ENCODE peak calls at places on chromosomes 3 and 15, in six cellular contexts. One of them, this sample, is unnamed.

GRCh38 chr3:48661501-48662139 is 1.1 kb downstream of the CELSR3 start:
- DNase-seq in AG10803: peak; percentile 25
- DNase-seq in fibroblast of pulmonary artery: peak; percentile 53
- DNase-seq in activated T-helper 2 cell treated with anti-CD3 and anti-CD28 coated beads, Interferon-gamma antibody, Interleukin-2, Interleukin-4, amounts not matched to agents 10 μg/mL and 5 μg/mL and 100 μg/mL, durations not matched to agents 14 hours and 24 hours and 36 hours: peak; percentile 78
- DNase-seq in nucleus accumbens: peak; percentile 36
- DNase-seq in OCI-LY7: peak; percentile 78
- DNase-seq in this sample: peak; percentile 68

GRCh38 chr3:72134989-72135451 is 350.1 kb upstream of the PROK2 start:
- DNase-seq in AG10803: no peak
- DNase-seq in fibroblast of pulmonary artery: no peak
- DNase-seq in activated T-helper 2 cell treated with anti-CD3 and anti-CD28 coated beads, Interferon-gamma antibody, Interleukin-2, Interleukin-4, amounts not matched to agents 10 μg/mL and 5 μg/mL and 100 μg/mL, durations not matched to agents 14 hours and 24 hours and 36 hours: no peak
- DNase-seq in nucleus accumbens: no peak
- DNase-seq in OCI-LY7: peak; percentile 59
- DNase-seq in this sample: peak; percentile 64

GRCh38 chr15:38254065-38254883 is 1.6 kb downstream of the SPRED1 start:
- DNase-seq in AG10803: peak; percentile 54
- DNase-seq in fibroblast of pulmonary artery: peak; percentile 77
- DNase-seq in activated T-helper 2 cell treated with anti-CD3 and anti-CD28 coated beads, Interferon-gamma antibody, Interleukin-2, Interleukin-4, amounts not matched to agents 10 μg/mL and 5 μg/mL and 100 μg/mL, durations not matched to agents 14 hours and 24 hours and 36 hours: no peak
- DNase-seq in nucleus accumbens: peak; percentile 18
- DNase-seq in OCI-LY7: peak; percentile 86
- DNase-seq in this sample: peak; percentile 62

GRCh38 chr3:161263057-161263456 is 41.9 kb downstream of the NMD3 start:
- DNase-seq in AG10803: peak; percentile 89
- DNase-seq in fibroblast of pulmonary artery: peak; percentile 53
- DNase-seq in activated T-helper 2 cell treated with anti-CD3 and anti-CD28 coated beads, Interferon-gamma antibody, Interleukin-2, Interleukin-4, amounts not matched to agents 10 μg/mL and 5 μg/mL and 100 μg/mL, durations not matched to agents 14 hours and 24 hours and 36 hours: no peak
- DNase-seq in nucleus accumbens: no peak
- DNase-seq in OCI-LY7: no peak
- DNase-seq in this sample: no peak

GRCh38 chr3:189324538-189325138 is 152.9 kb downstream of the TPRG1 start:
- DNase-seq in AG10803: peak; percentile 81
- DNase-seq in fibroblast of pulmonary artery: peak; percentile 60
- DNase-seq in activated T-helper 2 cell treated with anti-CD3 and anti-CD28 coated beads, Interferon-gamma antibody, Interleukin-2, Interleukin-4, amounts not matched to agents 10 μg/mL and 5 μg/mL and 100 μg/mL, durations not matched to agents 14 hours and 24 hours and 36 hours: peak; percentile 88
- DNase-seq in nucleus accumbens: no peak
- DNase-seq in OCI-LY7: peak; percentile 98
- DNase-seq in this sample: peak; percentile 16

GRCh38 chr15:65083262-65083701 is 6.7 kb downstream of the KBTBD13 start:
- DNase-seq in AG10803: no peak
- DNase-seq in fibroblast of pulmonary artery: peak; percentile 65
- DNase-seq in activated T-helper 2 cell treated with anti-CD3 and anti-CD28 coated beads, Interferon-gamma antibody, Interleukin-2, Interleukin-4, amounts not matched to agents 10 μg/mL and 5 μg/mL and 100 μg/mL, durations not matched to agents 14 hours and 24 hours and 36 hours: no peak
- DNase-seq in nucleus accumbens: no peak
- DNase-seq in OCI-LY7: no peak
- DNase-seq in this sample: no peak

GRCh38 chr3:426056-426455 is 229.5 kb downstream of the CHL1 start:
- DNase-seq in AG10803: no peak
- DNase-seq in fibroblast of pulmonary artery: no peak
- DNase-seq in activated T-helper 2 cell treated with anti-CD3 and anti-CD28 coated beads, Interferon-gamma antibody, Interleukin-2, Interleukin-4, amounts not matched to agents 10 μg/mL and 5 μg/mL and 100 μg/mL, durations not matched to agents 14 hours and 24 hours and 36 hours: no peak
- DNase-seq in nucleus accumbens: no peak
- DNase-seq in OCI-LY7: no peak
- DNase-seq in this sample: no peak

GRCh38 chr3:159077860-159078259 is 276.0 kb downstream of the MFSD1 start:
- DNase-seq in AG10803: peak; percentile 93
- DNase-seq in fibroblast of pulmonary artery: peak; percentile 76
- DNase-seq in activated T-helper 2 cell treated with anti-CD3 and anti-CD28 coated beads, Interferon-gamma antibody, Interleukin-2, Interleukin-4, amounts not matched to agents 10 μg/mL and 5 μg/mL and 100 μg/mL, durations not matched to agents 14 hours and 24 hours and 36 hours: no peak
- DNase-seq in nucleus accumbens: no peak
- DNase-seq in OCI-LY7: no peak
- DNase-seq in this sample: no peak

GRCh38 chr3:152175576-152175883 is 93.2 kb upstream of the MBNL1 start:
- DNase-seq in AG10803: peak; percentile 86
- DNase-seq in fibroblast of pulmonary artery: peak; percentile 89
- DNase-seq in activated T-helper 2 cell treated with anti-CD3 and anti-CD28 coated beads, Interferon-gamma antibody, Interleukin-2, Interleukin-4, amounts not matched to agents 10 μg/mL and 5 μg/mL and 100 μg/mL, durations not matched to agents 14 hours and 24 hours and 36 hours: no peak
- DNase-seq in nucleus accumbens: no peak
- DNase-seq in OCI-LY7: no peak
- DNase-seq in this sample: no peak

GRCh38 chr15:89150286-89150685 is 62.0 kb downstream of the ABHD2 start:
- DNase-seq in AG10803: no peak
- DNase-seq in fibroblast of pulmonary artery: no peak
- DNase-seq in activated T-helper 2 cell treated with anti-CD3 and anti-CD28 coated beads, Interferon-gamma antibody, Interleukin-2, Interleukin-4, amounts not matched to agents 10 μg/mL and 5 μg/mL and 100 μg/mL, durations not matched to agents 14 hours and 24 hours and 36 hours: no peak
- DNase-seq in nucleus accumbens: no peak
- DNase-seq in OCI-LY7: no peak
- DNase-seq in this sample: no peak

GRCh38 chr15:66779331-66780009 is 77.4 kb downstream of the SMAD6 start:
- DNase-seq in AG10803: no peak
- DNase-seq in fibroblast of pulmonary artery: no peak
- DNase-seq in activated T-helper 2 cell treated with anti-CD3 and anti-CD28 coated beads, Interferon-gamma antibody, Interleukin-2, Interleukin-4, amounts not matched to agents 10 μg/mL and 5 μg/mL and 100 μg/mL, durations not matched to agents 14 hours and 24 hours and 36 hours: no peak
- DNase-seq in nucleus accumbens: no peak
- DNase-seq in OCI-LY7: no peak
- DNase-seq in this sample: no peak

GRCh38 chr3:120683671-120684301 is 1.7 kb upstream of the HGD start:
- DNase-seq in AG10803: no peak
- DNase-seq in fibroblast of pulmonary artery: no peak
- DNase-seq in activated T-helper 2 cell treated with anti-CD3 and anti-CD28 coated beads, Interferon-gamma antibody, Interleukin-2, Interleukin-4, amounts not matched to agents 10 μg/mL and 5 μg/mL and 100 μg/mL, durations not matched to agents 14 hours and 24 hours and 36 hours: no peak
- DNase-seq in nucleus accumbens: no peak
- DNase-seq in OCI-LY7: no peak
- DNase-seq in this sample: no peak

GRCh38 chr3:4568831-4569230 is 75.7 kb downstream of the ITPR1 start:
- DNase-seq in AG10803: no peak
- DNase-seq in fibroblast of pulmonary artery: no peak
- DNase-seq in activated T-helper 2 cell treated with anti-CD3 and anti-CD28 coated beads, Interferon-gamma antibody, Interleukin-2, Interleukin-4, amounts not matched to agents 10 μg/mL and 5 μg/mL and 100 μg/mL, durations not matched to agents 14 hours and 24 hours and 36 hours: no peak
- DNase-seq in nucleus accumbens: no peak
- DNase-seq in OCI-LY7: no peak
- DNase-seq in this sample: no peak

GRCh38 chr15:96428742-96429141 is 98.2 kb downstream of the NR2F2 start:
- DNase-seq in AG10803: peak; percentile 95
- DNase-seq in fibroblast of pulmonary artery: peak; percentile 92
- DNase-seq in activated T-helper 2 cell treated with anti-CD3 and anti-CD28 coated beads, Interferon-gamma antibody, Interleukin-2, Interleukin-4, amounts not matched to agents 10 μg/mL and 5 μg/mL and 100 μg/mL, durations not matched to agents 14 hours and 24 hours and 36 hours: no peak
- DNase-seq in nucleus accumbens: no peak
- DNase-seq in OCI-LY7: no peak
- DNase-seq in this sample: no peak

GRCh38 chr3:178671261-178672191 is 135.3 kb downstream of the KCNMB2 start:
- DNase-seq in AG10803: peak; percentile 46
- DNase-seq in fibroblast of pulmonary artery: peak; percentile 77
- DNase-seq in activated T-helper 2 cell treated with anti-CD3 and anti-CD28 coated beads, Interferon-gamma antibody, Interleukin-2, Interleukin-4, amounts not matched to agents 10 μg/mL and 5 μg/mL and 100 μg/mL, durations not matched to agents 14 hours and 24 hours and 36 hours: no peak
- DNase-seq in nucleus accumbens: no peak
- DNase-seq in OCI-LY7: no peak
- DNase-seq in this sample: no peak

GRCh38 chr3:114545196-114545595 is 251.4 kb downstream of the TIGIT start:
- DNase-seq in AG10803: no peak
- DNase-seq in fibroblast of pulmonary artery: no peak
- DNase-seq in activated T-helper 2 cell treated with anti-CD3 and anti-CD28 coated beads, Interferon-gamma antibody, Interleukin-2, Interleukin-4, amounts not matched to agents 10 μg/mL and 5 μg/mL and 100 μg/mL, durations not matched to agents 14 hours and 24 hours and 36 hours: no peak
- DNase-seq in nucleus accumbens: no peak
- DNase-seq in OCI-LY7: no peak
- DNase-seq in this sample: no peak

GRCh38 chr3:87313641-87314040 is 37.3 kb upstream of the POU1F1 start:
- DNase-seq in AG10803: no peak
- DNase-seq in fibroblast of pulmonary artery: no peak
- DNase-seq in activated T-helper 2 cell treated with anti-CD3 and anti-CD28 coated beads, Interferon-gamma antibody, Interleukin-2, Interleukin-4, amounts not matched to agents 10 μg/mL and 5 μg/mL and 100 μg/mL, durations not matched to agents 14 hours and 24 hours and 36 hours: no peak
- DNase-seq in nucleus accumbens: no peak
- DNase-seq in OCI-LY7: no peak
- DNase-seq in this sample: no peak

GRCh38 chr15:90489944-90490343 is 39.8 kb upstream of the CRTC3 start:
- DNase-seq in AG10803: no peak
- DNase-seq in fibroblast of pulmonary artery: no peak
- DNase-seq in activated T-helper 2 cell treated with anti-CD3 and anti-CD28 coated beads, Interferon-gamma antibody, Interleukin-2, Interleukin-4, amounts not matched to agents 10 μg/mL and 5 μg/mL and 100 μg/mL, durations not matched to agents 14 hours and 24 hours and 36 hours: no peak
- DNase-seq in nucleus accumbens: no peak
- DNase-seq in OCI-LY7: no peak
- DNase-seq in this sample: no peak

GRCh38 chr3:128999104-128999503 is 2.0 kb upstream of the EFCC1 start:
- DNase-seq in AG10803: no peak
- DNase-seq in fibroblast of pulmonary artery: no peak
- DNase-seq in activated T-helper 2 cell treated with anti-CD3 and anti-CD28 coated beads, Interferon-gamma antibody, Interleukin-2, Interleukin-4, amounts not matched to agents 10 μg/mL and 5 μg/mL and 100 μg/mL, durations not matched to agents 14 hours and 24 hours and 36 hours: no peak
- DNase-seq in nucleus accumbens: no peak
- DNase-seq in OCI-LY7: no peak
- DNase-seq in this sample: no peak

GRCh38 chr3:12430086-12430485 is 54.2 kb upstream of the TSEN2 start:
- DNase-seq in AG10803: no peak
- DNase-seq in fibroblast of pulmonary artery: no peak
- DNase-seq in activated T-helper 2 cell treated with anti-CD3 and anti-CD28 coated beads, Interferon-gamma antibody, Interleukin-2, Interleukin-4, amounts not matched to agents 10 μg/mL and 5 μg/mL and 100 μg/mL, durations not matched to agents 14 hours and 24 hours and 36 hours: no peak
- DNase-seq in nucleus accumbens: no peak
- DNase-seq in OCI-LY7: no peak
- DNase-seq in this sample: no peak

This sample was measured in naive B cell.